ENCODE peak calls at places on chromosomes 12 and 14, in five cellular contexts. M, U, K, I and C are unnamed samples.

GRCh38 chr14:103700753-103701490 is 14.3 kb downstream of the XRCC3 start:
- DNase-seq in M (peak), U (no peak), K (no peak), I (no peak), C (peak)

GRCh38 chr12:109753054-109753401 is 39.4 kb downstream of the FAM222A start:
- DNase-seq in M (no peak), U (no peak), K (no peak), I (no peak), C (peak)

GRCh38 chr14:58749066-58749669 is 111.4 kb downstream of the DACT1 start:
- DNase-seq in M (no peak), U (no peak), K (no peak), I (peak), C (no peak)

GRCh38 chr12:70812124-70812523 is 108.4 kb downstream of the PTPRR start:
- DNase-seq in M (no peak), U (no peak), K (no peak), I (no peak), C (peak)

GRCh38 chr12:31876568-31877424 is 82.4 kb upstream of the RESF1 start:
- DNase-seq in M (no peak), U (no peak), K (peak), I (no peak), C (no peak)

GRCh38 chr14:33186656-33187055 is 248.0 kb downstream of the NPAS3 start:
- DNase-seq in M (no peak), U (no peak), K (no peak), I (no peak), C (no peak)

GRCh38 chr12:69070319-69071090 is 137.5 kb upstream of the CPM start:
- DNase-seq in M (peak), U (peak), K (peak), I (peak), C (peak)

GRCh38 chr14:24826390-24826789 is 192.4 kb upstream of the GZMB start:
- DNase-seq in M (no peak), U (no peak), K (no peak), I (no peak), C (no peak)

GRCh38 chr14:61524211-61524806 is 171.0 kb upstream of the HIF1A start:
- DNase-seq in M (peak), U (no peak), K (no peak), I (peak), C (no peak)

GRCh38 chr14:91113829-91114078 is at the start of gene DGLUCY:
- DNase-seq in M (peak), U (peak), K (no peak), I (no peak), C (peak)

GRCh38 chr12:121004253-121004815 is 12.0 kb downstream of the C12orf43 start:
- DNase-seq in M (no peak), U (no peak), K (no peak), I (no peak), C (no peak)

GRCh38 chr14:75979071-75979571 is 2.7 kb downstream of the TGFB3 start:
- DNase-seq in M (no peak), U (no peak), K (peak), I (peak), C (no peak)